ENCODE peak calls at places on chromosomes 7 and 10, in four cellular contexts. E, H, N and O are unnamed samples.

GRCh38 chr10:123786896-123787295 is 104.7 kb downstream of the CPXM2 start:
- DNase-seq in E (no peak), N (no peak), H (no peak), O (peak; percentile 60)

GRCh38 chr7:117750612-117751563 is 122.4 kb downstream of the CTTNBP2 start:
- DNase-seq in H (no peak), N (no peak), E (no peak), O (no peak)

GRCh38 chr10:97333351-97333600 is 1.3 kb downstream of the FRAT2 start:
- DNase-seq in E (no peak), N (no peak), H (no peak), O (no peak)

GRCh38 chr7:50205011-50205410 is 99.5 kb upstream of the IKZF1 start:
- DNase-seq in H (no peak), N (no peak), E (no peak), O (peak; percentile 76)

GRCh38 chr7:140127360-140128127 is 49.2 kb downstream of the KDM7A start:
- DNase-seq in N (no peak), H (no peak), E (no peak), O (no peak)

GRCh38 chr10:29636178-29636577 is 1.4 kb upstream of the SVIL start:
- DNase-seq in N (no peak), H (no peak), E (no peak), O (peak; percentile 11)

GRCh38 chr7:28020302-28020940 is 160.2 kb downstream of the JAZF1 start:
- DNase-seq in N (peak; percentile 57), E (peak; percentile 65), H (peak; percentile 68), O (no peak)

GRCh38 chr7:99740573-99741437 is 5.8 kb upstream of the CYP3A7 start:
- DNase-seq in N (no peak), H (no peak), E (no peak), O (no peak)

GRCh38 chr7:20217193-20217948 is at the start of gene MACC1:
- DNase-seq in N (peak; percentile 8), E (peak; percentile 90), H (no peak), O (no peak)

GRCh38 chr7:90655566-90655965 is 59.4 kb downstream of the CDK14 start:
- DNase-seq in H (no peak), N (no peak), E (no peak), O (no peak)

GRCh38 chr7:157901166-157901565 is 564.4 kb downstream of the DNAJB6 start:
- DNase-seq in N (no peak), H (no peak), E (no peak), O (no peak)

GRCh38 chr7:51046482-51046881 is 263.8 kb upstream of the GRB10 start:
- DNase-seq in N (no peak), H (no peak), E (no peak), O (no peak)

GRCh38 chr10:97991875-97992274 is 38.5 kb downstream of the CRTAC1 start:
- DNase-seq in E (peak; percentile 6), N (no peak), H (no peak), O (no peak)

GRCh38 chr10:132363921-132364593 is 32.1 kb downstream of the LRRC27 start:
- DNase-seq in N (no peak), H (no peak), E (no peak), O (peak; percentile 99)

GRCh38 chr7:149027560-149028345 is 552 bp downstream of the PDIA4 start:
- DNase-seq in E (no peak), H (no peak), N (no peak), O (no peak)

GRCh38 chr7:44964831-44965440 is 13.9 kb downstream of the MYO1G start:
- DNase-seq in E (no peak), H (no peak), N (no peak), O (no peak)

GRCh38 chr7:54015251-54015650 is 526.9 kb upstream of the VSTM2A start:
- DNase-seq in E (no peak), N (no peak), H (no peak), O (no peak)

GRCh38 chr10:113104071-113104470 is 154.0 kb downstream of the TCF7L2 start:
- DNase-seq in N (no peak), E (no peak), H (peak; percentile 55), O (no peak)

GRCh38 chr10:109914966-109915365 is 8.3 kb downstream of the XPNPEP1 start:
- DNase-seq in N (no peak), H (peak; percentile 70), E (peak; percentile 65), O (no peak)

GRCh38 chr7:126760914-126761577 is 491.7 kb downstream of the GRM8 start:
- DNase-seq in N (no peak), E (no peak), H (no peak), O (no peak)

GRCh38 chr7:76260171-76260703 is 42.2 kb upstream of the HSPB1 start:
- DNase-seq in H (no peak), E (peak; percentile 33), N (no peak), O (no peak)

GRCh38 chr10:94274142-94274787 is 88.5 kb downstream of the NOC3L start:
- DNase-seq in E (peak; percentile 43), N (peak; percentile 45), H (peak; percentile 64), O (no peak)

GRCh38 chr7:134905375-134905774 is 80.9 kb upstream of the AGBL3 start:
- DNase-seq in E (peak; percentile 33), N (peak; percentile 67), H (peak; percentile 77), O (no peak)

GRCh38 chr10:74825033-74825370 is 1.4 kb upstream of the KAT6B start:
- DNase-seq in N (peak; percentile 32), E (peak; percentile 30), H (peak; percentile 46), O (peak; percentile 89)

GRCh38 chr7:133704436-133704835 is 422.7 kb upstream of the LRGUK start:
- DNase-seq in H (no peak), N (no peak), E (no peak), O (no peak)

GRCh38 chr7:98334077-98334476 is 52.6 kb downstream of the BRI3 start:
- DNase-seq in N (no peak), H (no peak), E (no peak), O (no peak)

GRCh38 chr10:86285136-86285790 is 81.3 kb downstream of the GRID1 start:
- DNase-seq in E (no peak), H (peak; percentile 4), N (no peak), O (peak; percentile 76)

DNA sequence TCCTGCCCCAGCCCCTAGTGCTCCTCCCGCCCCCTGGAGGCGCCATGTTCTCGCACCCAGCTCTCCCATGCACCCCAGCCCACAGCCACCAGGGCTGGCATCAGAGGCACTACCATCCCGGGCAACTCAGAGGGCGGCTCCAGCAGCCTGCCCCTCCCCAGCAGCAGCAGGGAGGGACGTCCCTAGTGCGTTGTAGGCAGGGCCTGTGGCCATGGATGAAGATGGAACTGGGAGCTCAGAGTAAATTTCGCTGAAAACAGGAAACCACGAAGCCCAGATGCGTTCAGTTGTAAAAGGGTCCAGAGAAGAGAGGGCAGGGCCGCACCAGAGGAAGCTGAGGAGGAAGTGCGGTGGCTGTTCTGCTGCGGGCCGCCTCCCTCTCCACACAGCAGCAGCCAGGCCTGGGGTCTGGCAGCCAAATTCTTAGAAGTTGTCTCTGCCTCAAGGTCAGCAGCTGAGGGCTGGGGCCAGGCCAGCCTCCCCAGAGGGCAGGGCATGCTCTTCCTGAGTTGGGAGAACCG is 24.6 kb downstream of the VSIR start:
- DNase-seq in N (peak; percentile 84), E (peak; percentile 47), H (peak; percentile 55), O (no peak)
- H3K4me1 ChIP-seq in N (peaks cover 61% of the 10 kb centered on the region), E (peaks cover 30% of the 10 kb centered on the region), H (peaks cover 6% of the 10 kb centered on the region), O (peaks cover 69% of the 10 kb centered on the region)

GRCh38 chr7:159031750-159032149 is 112.9 kb downstream of the VIPR2 start:
- DNase-seq in H (no peak), E (no peak), N (no peak), O (peak; percentile 94)

GRCh38 chr7:159031135-159031701 is 113.4 kb downstream of the VIPR2 start:
- DNase-seq in N (peak; percentile 76), H (peak; percentile 52), E (peak; percentile 29), O (peak; percentile 82)

GRCh38 chr7:159028456-159029401 is 115.9 kb downstream of the VIPR2 start:
- DNase-seq in N (peak; percentile 6), E (no peak), H (no peak), O (peak; percentile 79)

GRCh38 chr7:159032310-159032709 is 112.4 kb downstream of the VIPR2 start:
- DNase-seq in N (no peak), E (no peak), H (no peak), O (peak; percentile 69)

DNA sequence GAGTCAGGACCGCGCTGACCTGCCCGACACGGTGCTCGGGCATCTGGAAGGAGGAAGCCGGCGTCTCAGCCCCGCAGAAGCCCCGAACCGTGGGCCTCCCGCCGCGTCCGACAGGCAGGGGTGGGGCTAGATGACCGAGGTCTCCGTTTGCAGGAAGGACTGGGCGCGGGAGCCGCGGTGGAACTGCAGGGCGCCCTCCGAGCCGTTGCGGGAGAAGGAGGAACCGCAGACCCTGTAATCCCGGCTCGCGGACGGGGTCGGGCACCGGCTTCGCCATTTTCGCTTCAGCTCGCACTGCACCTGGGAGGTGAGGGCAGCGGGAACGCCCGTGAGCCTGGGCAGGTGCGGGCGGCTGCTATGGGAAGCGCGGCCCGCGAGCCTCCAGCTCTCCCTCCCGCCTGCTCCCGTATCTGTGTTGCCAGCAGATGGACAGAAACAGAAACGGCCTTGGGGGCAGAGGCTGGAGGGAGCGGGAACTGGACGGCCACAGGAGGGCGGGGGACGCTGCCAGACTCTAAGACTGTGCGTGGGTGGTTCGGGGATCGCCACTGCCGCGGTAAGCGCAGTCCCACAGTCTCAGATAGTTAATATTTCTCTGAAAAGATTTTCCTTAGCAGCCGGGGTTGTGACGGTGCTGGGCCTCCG is 114.1 kb downstream of the VIPR2 start:
- DNase-seq in H (peak; percentile 52), E (peak; percentile 69), N (peak; percentile 57), O (peak; percentile 89)
- TF ChIP-seq POLR2A in H (peak; percentile 21), E (peak; percentile 19), N (no peak), O (no peak)

GRCh38 chr10:6929157-6929830 is 349.2 kb upstream of the PRKCQ start:
- DNase-seq in N (no peak), E (no peak), H (no peak), O (no peak)
- TF ChIP-seq CTCF in N (no peak), E (no peak), H (no peak), O (no peak)

DNA sequence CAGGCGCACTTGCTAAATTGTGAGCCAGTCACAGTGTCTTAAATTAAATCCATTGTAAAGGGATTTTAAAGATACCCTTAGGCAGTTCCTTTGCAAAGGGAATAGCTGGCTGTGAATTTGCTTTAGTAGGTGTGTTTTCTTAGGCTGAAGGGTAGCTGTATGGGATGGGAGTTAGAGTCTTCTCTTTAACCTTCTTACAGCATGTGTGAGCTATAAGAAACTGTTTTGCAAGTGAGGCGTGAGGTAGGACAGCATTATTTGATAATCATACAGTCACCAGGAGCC is 5.2 kb downstream of the EEPD1 start:
- DNase-seq in H (no peak), E (no peak), N (no peak), O (no peak)
- H3K4me1 ChIP-seq in H (peaks cover 6% of the 10 kb centered on the region), E (peaks cover 78% of the 10 kb centered on the region), N (peaks cover 65% of the 10 kb centered on the region), O (peaks cover 83% of the 10 kb centered on the region)

GRCh38 chr10:70135046-70135445 is 2.4 kb upstream of the AIFM2 start:
- DNase-seq in E (no peak), H (no peak), N (no peak), O (no peak)

GRCh38 chr10:70131560-70131937 is 1.1 kb downstream of the AIFM2 start:
- DNase-seq in E (no peak), H (no peak), N (no peak), O (no peak)

GRCh38 chr10:70130878-70131559 is 1.6 kb downstream of the AIFM2 start:
- DNase-seq in N (no peak), E (no peak), H (no peak), O (no peak)

GRCh38 chr10:70135684-70136083 is 3.1 kb upstream of the AIFM2 start:
- DNase-seq in E (peak; percentile 79), N (no peak), H (no peak), O (no peak)

GRCh38 chr10:70132098-70133029 is at the start of gene AIFM2:
- DNase-seq in H (peak; percentile 72), N (peak; percentile 79), E (peak; percentile 90), O (no peak)
- TF ChIP-seq POLR2A in H (no peak), N (no peak), E (peak; percentile 20), O (no peak)